ENCODE peak calls at places on chromosomes 12 and 14, in five cellular contexts. One of them, this sample, is unnamed. For H3K36me3, the result is how much of the 10 kb centered on the place peaks cover.

GRCh38 chr14:96705422-96706092 is 91.6 kb upstream of the VRK1 start:
- DNase-seq in GM23338: no peak
- DNase-seq in tibial nerve: no peak
- DNase-seq in IMR-90: no peak
- DNase-seq in mesendoderm: peak
- DNase-seq in this sample: peak

GRCh38 chr14:68018598-68018997 is 199.0 kb downstream of the RAD51B start:
- DNase-seq in GM23338: no peak
- DNase-seq in tibial nerve: no peak
- DNase-seq in IMR-90: no peak
- DNase-seq in mesendoderm: no peak
- DNase-seq in this sample: no peak

GRCh38 chr12:125210104-125210755 is 145.0 kb downstream of the AACS start:
- DNase-seq in GM23338: no peak
- DNase-seq in tibial nerve: no peak
- DNase-seq in IMR-90: no peak
- DNase-seq in mesendoderm: no peak
- DNase-seq in this sample: no peak

GRCh38 chr14:37903561-37904191 is 304.0 kb upstream of the SSTR1 start:
- DNase-seq in GM23338: peak
- DNase-seq in tibial nerve: no peak
- DNase-seq in IMR-90: peak
- DNase-seq in mesendoderm: peak
- DNase-seq in this sample: no peak

GRCh38 chr12:58966939-58967338 is 46.6 kb upstream of the LRIG3 start:
- DNase-seq in GM23338: no peak
- DNase-seq in tibial nerve: no peak
- DNase-seq in IMR-90: peak
- DNase-seq in mesendoderm: no peak
- DNase-seq in this sample: no peak

GRCh38 chr12:123062682-123063426 is 82.4 kb downstream of the ARL6IP4 start:
- DNase-seq in GM23338: no peak
- DNase-seq in tibial nerve: no peak
- DNase-seq in IMR-90: peak
- DNase-seq in mesendoderm: no peak
- DNase-seq in this sample: peak

GRCh38 chr14:31977001-31977556 is 100.0 kb upstream of the ARHGAP5 start:
- DNase-seq in GM23338: no peak
- DNase-seq in tibial nerve: no peak
- DNase-seq in IMR-90: no peak
- DNase-seq in mesendoderm: no peak
- DNase-seq in this sample: no peak

GRCh38 chr12:115043079-115043478 is 359.1 kb upstream of the TBX3 start:
- DNase-seq in GM23338: no peak
- DNase-seq in tibial nerve: no peak
- DNase-seq in IMR-90: no peak
- DNase-seq in mesendoderm: no peak
- DNase-seq in this sample: no peak

GRCh38 chr12:15787801-15788200 is 1.4 kb downstream of the EPS8 start:
- DNase-seq in GM23338: no peak
- DNase-seq in tibial nerve: no peak
- DNase-seq in IMR-90: no peak
- DNase-seq in mesendoderm: no peak
- DNase-seq in this sample: no peak
- H3K4me3 ChIP-seq in GM23338: peak
- H3K4me3 ChIP-seq in tibial nerve: peak
- H3K4me3 ChIP-seq in IMR-90: peak
- H3K4me3 ChIP-seq in mesendoderm: no peak
- H3K4me3 ChIP-seq in this sample: peak

GRCh38 chr12:96225003-96225855 is 31.1 kb downstream of the ELK3 start:
- DNase-seq in GM23338: no peak
- DNase-seq in tibial nerve: no peak
- DNase-seq in IMR-90: no peak
- DNase-seq in mesendoderm: no peak
- DNase-seq in this sample: no peak
- H3K36me3 ChIP-seq in GM23338: under half
- H3K36me3 ChIP-seq in tibial nerve: under half
- H3K36me3 ChIP-seq in IMR-90: under half
- H3K36me3 ChIP-seq in mesendoderm: under half
- H3K36me3 ChIP-seq in this sample: under half

GRCh38 chr12:113889076-113889475 is 77.0 kb downstream of the RBM19 start:
- DNase-seq in GM23338: peak
- DNase-seq in tibial nerve: no peak
- DNase-seq in IMR-90: peak
- DNase-seq in mesendoderm: peak
- DNase-seq in this sample: no peak
- H3K4me3 ChIP-seq in GM23338: no peak
- H3K4me3 ChIP-seq in tibial nerve: no peak
- H3K4me3 ChIP-seq in IMR-90: no peak
- H3K4me3 ChIP-seq in mesendoderm: no peak
- H3K4me3 ChIP-seq in this sample: no peak

GRCh38 chr12:10701843-10702242 is 21.3 kb downstream of the YBX3 start:
- DNase-seq in GM23338: no peak
- DNase-seq in tibial nerve: no peak
- DNase-seq in IMR-90: no peak
- DNase-seq in mesendoderm: no peak
- DNase-seq in this sample: no peak

GRCh38 chr12:10708862-10709261 is 14.3 kb downstream of the YBX3 start:
- DNase-seq in GM23338: no peak
- DNase-seq in tibial nerve: no peak
- DNase-seq in IMR-90: no peak
- DNase-seq in mesendoderm: no peak
- DNase-seq in this sample: no peak

GRCh38 chr12:10701226-10701681 is 21.9 kb downstream of the YBX3 start:
- DNase-seq in GM23338: no peak
- DNase-seq in tibial nerve: no peak
- DNase-seq in IMR-90: no peak
- DNase-seq in mesendoderm: no peak
- DNase-seq in this sample: no peak

GRCh38 chr12:10709808-10710207 is 13.3 kb downstream of the YBX3 start:
- DNase-seq in GM23338: no peak
- DNase-seq in tibial nerve: no peak
- DNase-seq in IMR-90: no peak
- DNase-seq in mesendoderm: no peak
- DNase-seq in this sample: no peak

DNA sequence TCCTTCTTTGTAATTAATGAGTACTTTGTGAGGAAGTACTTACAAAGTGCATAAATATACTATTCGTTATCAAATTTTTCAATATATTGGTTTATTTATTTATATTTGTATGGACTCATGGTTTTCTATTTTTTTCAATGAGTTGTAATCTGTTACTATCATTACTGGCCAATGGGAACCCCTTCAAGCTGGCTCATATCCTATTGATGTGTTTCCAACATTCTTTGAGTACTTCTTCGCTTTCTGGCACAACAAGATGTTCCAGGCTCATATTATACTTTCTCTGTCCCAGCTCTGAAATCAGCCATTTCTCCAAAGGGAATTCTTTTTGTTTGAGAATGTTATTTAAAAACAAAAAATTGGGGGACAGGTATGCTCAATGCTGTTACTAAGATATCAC is 17.5 kb downstream of the YBX3 start:
- DNase-seq in GM23338: no peak
- DNase-seq in tibial nerve: no peak
- DNase-seq in IMR-90: peak
- DNase-seq in mesendoderm: no peak
- DNase-seq in this sample: no peak
- H3K36me3 ChIP-seq in GM23338: half or more
- H3K36me3 ChIP-seq in tibial nerve: under half
- H3K36me3 ChIP-seq in IMR-90: under half
- H3K36me3 ChIP-seq in mesendoderm: under half
- H3K36me3 ChIP-seq in this sample: half or more

DNA sequence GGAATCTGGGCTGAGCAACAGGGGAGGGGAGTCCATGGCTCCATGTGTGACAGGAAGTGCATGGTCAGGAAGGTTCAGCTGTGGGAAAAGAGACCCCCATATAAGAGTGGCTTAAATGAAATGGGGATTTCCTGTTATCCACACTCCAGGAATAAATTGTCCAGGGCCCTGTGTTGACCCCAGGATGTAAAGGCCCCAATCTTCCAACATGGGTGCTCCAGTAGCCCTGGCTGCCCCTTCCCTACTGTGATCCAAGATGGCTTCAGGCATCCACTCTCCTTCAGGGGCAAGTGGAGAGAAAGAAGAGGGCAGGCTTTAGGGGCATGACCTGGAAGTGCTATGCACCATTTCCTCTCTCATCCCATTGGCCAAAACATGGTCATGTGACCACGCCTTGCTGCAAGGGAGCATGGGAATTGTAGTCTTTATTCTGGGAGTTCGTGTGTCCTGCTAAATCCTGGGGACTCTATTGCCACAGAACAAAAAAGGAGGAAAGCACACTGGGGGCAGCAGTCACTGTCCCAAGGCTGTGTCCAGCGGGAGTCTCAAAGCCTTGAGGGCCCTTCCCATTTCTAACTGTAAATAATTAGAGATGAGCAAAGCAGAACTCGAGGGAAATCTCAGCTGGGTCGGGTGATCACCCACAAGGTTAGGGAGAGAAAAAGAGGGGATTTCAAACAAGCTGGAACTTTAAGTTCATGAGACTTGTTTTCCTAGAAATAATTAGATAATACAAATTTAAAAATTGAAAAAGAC is 289.2 kb downstream of the ADGRD1 start:
- DNase-seq in GM23338: peak
- DNase-seq in tibial nerve: no peak
- DNase-seq in IMR-90: no peak
- DNase-seq in mesendoderm: peak
- DNase-seq in this sample: peak
- H3K4me3 ChIP-seq in GM23338: no peak
- H3K4me3 ChIP-seq in tibial nerve: no peak
- H3K4me3 ChIP-seq in IMR-90: no peak
- H3K4me3 ChIP-seq in mesendoderm: no peak
- H3K4me3 ChIP-seq in this sample: peak

GRCh38 chr14:74019743-74020142 is 594 bp downstream of the BBOF1 start:
- DNase-seq in GM23338: no peak
- DNase-seq in tibial nerve: no peak
- DNase-seq in IMR-90: peak
- DNase-seq in mesendoderm: no peak
- DNase-seq in this sample: no peak
- H3K36me3 ChIP-seq in GM23338: under half
- H3K36me3 ChIP-seq in tibial nerve: under half
- H3K36me3 ChIP-seq in IMR-90: under half
- H3K36me3 ChIP-seq in mesendoderm: under half
- H3K36me3 ChIP-seq in this sample: under half

GRCh38 chr14:98131406-98131805 is 1140.6 kb downstream of the BCL11B start:
- DNase-seq in GM23338: no peak
- DNase-seq in tibial nerve: no peak
- DNase-seq in IMR-90: no peak
- DNase-seq in mesendoderm: no peak
- DNase-seq in this sample: no peak
- H3K4me3 ChIP-seq in GM23338: no peak
- H3K4me3 ChIP-seq in tibial nerve: no peak
- H3K4me3 ChIP-seq in IMR-90: no peak
- H3K4me3 ChIP-seq in mesendoderm: no peak
- H3K4me3 ChIP-seq in this sample: no peak

DNA sequence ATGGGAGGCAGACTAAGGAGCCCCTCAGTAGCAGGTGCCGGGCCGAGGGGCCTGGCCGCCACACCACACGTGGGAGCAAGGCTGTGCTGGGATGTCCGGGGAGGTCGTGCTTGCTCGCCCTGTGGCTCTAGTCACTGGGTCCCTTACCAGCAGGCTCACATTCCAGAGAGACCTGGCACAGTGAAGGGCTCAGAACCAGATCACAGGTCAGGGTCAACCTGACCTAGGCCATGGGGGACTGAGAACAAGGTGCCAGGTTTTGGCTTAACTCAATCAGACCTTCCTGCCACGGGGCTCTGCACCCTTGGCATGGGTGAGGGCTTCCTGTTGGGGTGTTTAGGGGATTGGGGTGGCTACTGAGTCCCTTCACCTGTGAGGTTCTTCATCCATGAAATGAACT is 22.3 kb downstream of the DEGS2 start:
- DNase-seq in GM23338: no peak
- DNase-seq in tibial nerve: no peak
- DNase-seq in IMR-90: no peak
- DNase-seq in mesendoderm: no peak
- DNase-seq in this sample: no peak
- H3K36me3 ChIP-seq in GM23338: under half
- H3K36me3 ChIP-seq in tibial nerve: under half
- H3K36me3 ChIP-seq in IMR-90: under half
- H3K36me3 ChIP-seq in mesendoderm: under half
- H3K36me3 ChIP-seq in this sample: under half

GRCh38 chr14:75301666-75302325 is 23.2 kb downstream of the FOS start:
- DNase-seq in GM23338: no peak
- DNase-seq in tibial nerve: no peak
- DNase-seq in IMR-90: no peak
- DNase-seq in mesendoderm: no peak
- DNase-seq in this sample: no peak
- H3K4me3 ChIP-seq in GM23338: no peak
- H3K4me3 ChIP-seq in tibial nerve: no peak
- H3K4me3 ChIP-seq in IMR-90: no peak
- H3K4me3 ChIP-seq in mesendoderm: no peak
- H3K4me3 ChIP-seq in this sample: no peak

This sample was measured in MG63.